ENCODE peak calls at places on chromosomes 7 and 10, in four cellular contexts. K is IMR-90, O is H9, X is mesenchymal stem cell. L is an unnamed sample.
A peak's percentile ranks its signal among the peaks of the same experiment; 100 is the strongest.

GRCh38 chr10:79090134-79090803 is 21.5 kb downstream of the ZMIZ1 start:
- DNase-seq in X (no peak), K (peak; percentile 57), O (no peak), L (no peak)

GRCh38 chr7:51154201-51154600 is 162.4 kb downstream of the COBL start:
- DNase-seq in K (no peak), X (no peak), O (no peak), L (no peak)

GRCh38 chr7:36487756-36488336 is 98.2 kb downstream of the ANLN start:
- DNase-seq in O (no peak), K (peak; percentile 68), X (peak; percentile 69), L (peak; percentile 42)

GRCh38 chr7:2269468-2270460 is 27.7 kb downstream of the NUDT1 start:
- DNase-seq in K (peak; percentile 57), X (peak; percentile 57), O (peak; percentile 69), L (peak; percentile 24)

GRCh38 chr10:101080933-101081546 is 19.3 kb downstream of the KAZALD1 start:
- DNase-seq in K (peak; percentile 29), X (peak; percentile 28), O (peak; percentile 61), L (peak; percentile 49)

GRCh38 chr7:96497567-96497966 is 175.7 kb upstream of the SLC25A13 start:
- DNase-seq in X (no peak), K (no peak), O (no peak), L (no peak)

GRCh38 chr7:101740981-101741725 is 76.3 kb upstream of the CUX1 start:
- DNase-seq in X (no peak), O (no peak), K (no peak), L (no peak)

GRCh38 chr10:60433684-60434083 is 44.0 kb upstream of the ANK3 start:
- DNase-seq in K (peak; percentile 86), X (peak; percentile 53), O (no peak), L (no peak)

GRCh38 chr7:53209129-53209528 is 173.7 kb downstream of the POM121L12 start:
- DNase-seq in X (no peak), O (no peak), K (no peak), L (no peak)

GRCh38 chr7:35366167-35367155 is 112.6 kb upstream of the TBX20 start:
- DNase-seq in O (peak; percentile 74), K (no peak), X (no peak), L (no peak)

GRCh38 chr10:31707578-31708411 is 220.8 kb downstream of the ARHGAP12 start:
- DNase-seq in X (peak; percentile 88), K (peak; percentile 77), O (peak; percentile 48), L (peak; percentile 51)

GRCh38 chr7:81030472-81030871 is 111.6 kb upstream of the SEMA3C start:
- DNase-seq in X (no peak), K (no peak), O (no peak), L (no peak)

GRCh38 chr7:68186072-68186471 is 1189.4 kb downstream of the TYW1 start:
- DNase-seq in X (no peak), O (no peak), K (no peak), L (no peak)

GRCh38 chr7:4097001-4097609 is 585.0 kb upstream of the FOXK1 start:
- DNase-seq in O (no peak), X (no peak), K (no peak), L (no peak)

GRCh38 chr7:467393-467828 is 52.2 kb downstream of the PDGFA start:
- DNase-seq in O (no peak), K (no peak), X (no peak), L (no peak)

GRCh38 chr7:44111759-44112158 is 7.6 kb downstream of the AEBP1 start:
- DNase-seq in K (no peak), O (no peak), X (no peak), L (no peak)

GRCh38 chr7:18177129-18177814 is 149.6 kb upstream of the PRPS1L1 start:
- DNase-seq in X (no peak), K (no peak), O (no peak), L (no peak)

GRCh38 chr7:67210567-67210966 is 213.9 kb downstream of the TYW1 start:
- DNase-seq in X (no peak), K (no peak), O (no peak), L (no peak)

GRCh38 chr7:107043916-107044346 is 574 bp upstream of the PRKAR2B start:
- DNase-seq in K (peak; percentile 4), O (no peak), X (no peak), L (no peak)

GRCh38 chr7:6380310-6381095 is 67.3 kb downstream of the DAGLB start:
- DNase-seq in O (no peak), K (no peak), X (no peak), L (no peak)

GRCh38 chr7:6376820-6377219 is 70.9 kb downstream of the DAGLB start:
- DNase-seq in X (no peak), K (no peak), O (no peak), L (no peak)

GRCh38 chr7:6379881-6380280 is 67.9 kb downstream of the DAGLB start:
- DNase-seq in O (no peak), X (no peak), K (no peak), L (no peak)

GRCh38 chr7:6375346-6376101 is 72.2 kb downstream of the DAGLB start:
- DNase-seq in O (no peak), K (peak; percentile 49), X (peak; percentile 70), L (no peak)
- H4K8ac ChIP-seq in O (no peak overlapping the region), K (no peak overlapping the region), X (no peak overlapping the region), L (no peak overlapping the region)

DNA sequence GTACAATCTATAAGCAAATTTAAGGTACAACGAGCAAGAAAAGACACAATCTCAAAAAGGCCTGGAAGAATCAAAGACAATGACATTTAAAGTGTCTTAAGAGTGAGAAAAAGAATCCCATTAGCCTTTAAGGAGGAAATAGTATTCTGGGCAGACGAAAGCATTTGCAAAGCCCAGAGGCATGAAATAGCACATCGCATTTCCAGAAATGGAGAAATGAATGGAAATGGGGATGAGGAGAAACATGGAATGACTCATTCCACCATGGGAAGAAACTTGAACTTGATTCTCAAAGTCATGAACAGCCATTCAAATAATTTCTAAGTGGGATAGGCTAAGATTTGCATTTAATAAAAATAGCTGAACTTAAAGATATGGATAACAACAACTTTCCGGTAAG is 310.2 kb upstream of the KLF6 start:
- DNase-seq in K (no peak), X (no peak), O (no peak), L (no peak)
- H4K8ac ChIP-seq in K (no peak overlapping the region), X (no peak overlapping the region), O (no peak overlapping the region), L (no peak overlapping the region)

DNA sequence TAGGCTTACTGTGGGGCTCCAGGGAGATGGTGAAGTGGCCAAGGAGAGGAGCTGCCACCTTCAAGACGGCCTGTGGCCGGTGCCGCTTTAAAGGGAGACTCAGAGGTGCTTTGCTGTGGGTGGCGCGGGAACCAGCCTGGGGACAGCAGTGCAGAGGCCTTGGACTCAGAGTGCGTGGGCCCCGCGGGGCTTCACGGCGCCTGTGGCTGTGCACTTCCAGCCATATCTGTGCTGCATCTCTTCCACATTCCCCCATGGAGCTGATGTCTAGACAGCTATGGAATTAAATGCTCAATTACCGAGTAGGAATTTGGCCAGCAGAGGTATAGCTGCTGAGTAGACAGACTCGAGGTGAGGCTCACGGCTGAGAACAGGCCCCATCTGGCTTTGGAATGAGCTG is 41.7 kb downstream of the HTRA1 start:
- DNase-seq in K (no peak), X (no peak), O (no peak), L (no peak)
- H4K8ac ChIP-seq in K (no peak overlapping the region), X (no peak overlapping the region), O (no peak overlapping the region), L (no peak overlapping the region)

DNA sequence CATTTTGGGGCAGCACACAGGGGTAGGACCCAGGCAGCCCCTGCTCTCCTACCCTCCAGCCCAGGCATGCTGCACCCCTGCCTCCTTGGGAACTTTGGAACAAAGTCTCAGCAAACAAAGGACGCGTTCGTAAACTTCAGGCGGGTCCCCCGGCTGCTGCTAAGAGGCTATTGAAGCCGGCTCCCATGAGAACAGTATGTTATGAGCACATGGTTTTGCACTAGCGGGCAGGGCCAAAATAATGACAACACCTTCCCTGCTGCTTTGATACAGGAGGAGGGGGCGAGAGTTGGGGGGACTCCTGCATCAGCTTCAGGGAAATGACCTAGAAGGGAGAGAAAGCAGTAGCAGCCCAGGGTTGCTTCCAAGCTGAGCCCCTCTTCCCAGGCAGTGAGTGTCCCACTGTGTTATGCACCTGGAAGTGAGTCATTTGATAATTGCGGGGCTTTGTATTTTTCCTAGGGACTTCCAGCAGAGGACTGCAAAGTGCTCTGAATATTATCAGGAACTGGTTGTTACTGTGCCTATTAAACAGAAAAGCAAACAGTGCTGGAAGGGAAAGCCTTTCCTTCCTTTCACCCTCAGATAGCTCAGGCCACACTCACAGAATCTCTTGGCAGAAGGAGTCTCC is 6.9 kb downstream of the ITPRIP start:
- DNase-seq in X (peak; percentile 72), K (peak; percentile 84), O (peak; percentile 57), L (no peak)
- H4K8ac ChIP-seq in X (no peak overlapping the region), K (no peak overlapping the region), O (no peak overlapping the region), L (no peak overlapping the region)

GRCh38 chr10:55311823-55312431 is 510.9 kb upstream of the PCDH15 start:
- DNase-seq in K (no peak), O (no peak), X (no peak), L (no peak)

GRCh38 chr10:55305281-55305680 is 504.2 kb upstream of the PCDH15 start:
- DNase-seq in X (no peak), O (no peak), K (no peak), L (no peak)

GRCh38 chr10:55310143-55310542 is 509.1 kb upstream of the PCDH15 start:
- DNase-seq in O (no peak), X (no peak), K (no peak), L (no peak)
- H4K8ac ChIP-seq in O (no peak overlapping the region), X (no peak overlapping the region), K (no peak overlapping the region), L (no peak overlapping the region)

GRCh38 chr7:25786958-25787730 is 364.9 kb upstream of the NFE2L3 start:
- DNase-seq in K (no peak), O (no peak), X (peak; percentile 16), L (no peak)
- H4K8ac ChIP-seq in K (no peak overlapping the region), O (no peak overlapping the region), X (peak overlapping the region; percentile 88), L (no peak overlapping the region)

DNA sequence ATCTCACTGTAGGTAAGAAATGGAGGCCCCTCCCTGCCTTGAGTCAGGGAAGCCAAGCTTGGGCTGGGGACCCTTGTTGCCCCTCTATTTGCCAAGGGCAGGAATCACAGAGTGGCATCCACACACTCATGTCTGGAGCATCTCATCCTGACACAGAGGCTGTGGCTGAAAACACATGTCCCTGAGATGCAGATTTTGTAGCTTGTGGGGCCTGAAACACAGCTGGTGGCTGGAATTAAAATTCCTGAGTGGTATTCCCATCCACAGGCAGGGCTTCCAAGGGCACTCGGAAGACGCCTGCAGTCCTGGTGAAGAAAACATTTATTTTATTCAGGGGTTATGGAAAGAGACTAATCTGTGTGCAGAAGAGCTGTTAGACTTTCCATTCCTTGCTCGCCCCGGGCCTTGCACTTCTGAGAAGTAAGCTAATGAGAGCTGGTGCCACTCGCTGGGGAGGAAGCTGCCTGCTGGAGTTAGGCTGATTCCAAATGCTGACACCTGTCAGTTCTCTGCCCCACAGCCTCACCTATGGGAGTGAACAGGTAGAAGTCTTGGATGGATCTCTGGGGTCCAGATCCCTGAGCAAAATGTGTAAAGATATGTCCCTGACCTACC is 36.0 kb downstream of the C10orf120 start:
- DNase-seq in X (no peak), O (no peak), K (no peak), L (no peak)
- H4K8ac ChIP-seq in X (no peak overlapping the region), O (no peak overlapping the region), K (no peak overlapping the region), L (no peak overlapping the region)

GRCh38 chr7:23276381-23276780 is 22.8 kb upstream of the MALSU1 start:
- DNase-seq in X (peak; percentile 25), O (peak; percentile 66), K (no peak), L (no peak)
- H4K8ac ChIP-seq in X (no peak overlapping the region), O (no peak overlapping the region), K (no peak overlapping the region), L (no peak overlapping the region)